ENCODE peak calls at places on chromosomes 16 and 17, in five cellular contexts. N is H9, I is A549, Z is ascending aorta, J is adrenal gland. T is an unnamed sample. For H3K4me1, the result is how much of the 10 kb centered on the place peaks cover.

GRCh38 chr17:46193246-46193625 is at the start of gene KANSL1:
- DNase-seq in N (peak), I (peak), Z (peak), J (peak), T (peak)

GRCh38 chr17:8835106-8835505 is 32.4 kb downstream of the PIK3R6 start:
- DNase-seq in N (no peak), I (no peak), Z (peak), J (no peak), T (no peak)

GRCh38 chr16:74923766-74924460 is 61.0 kb downstream of the WDR59 start:
- DNase-seq in N (no peak), I (no peak), Z (no peak), J (peak), T (no peak)

GRCh38 chr16:88585269-88585668 is 15.1 kb downstream of the ZC3H18 start:
- DNase-seq in N (no peak), I (no peak), Z (no peak), J (no peak), T (no peak)

GRCh38 chr16:57307365-57307764 is 22.9 kb upstream of the PLLP start:
- DNase-seq in N (no peak), I (no peak), Z (peak), J (no peak), T (no peak)

GRCh38 chr17:52831536-52831935 is 673.0 kb upstream of the CA10 start:
- DNase-seq in N (no peak), I (no peak), Z (no peak), J (no peak), T (peak)

GRCh38 chr17:53626286-53626685 is 196.4 kb upstream of the KIF2B start:
- DNase-seq in N (no peak), I (no peak), Z (no peak), J (no peak), T (no peak)

GRCh38 chr16:23280483-23280967 is 21.6 kb upstream of the SCNN1B start:
- DNase-seq in N (no peak), I (no peak), Z (no peak), J (no peak), T (no peak)

GRCh38 chr17:794876-795275 is 12.7 kb downstream of the MRM3 start:
- DNase-seq in N (peak), I (peak), Z (peak), J (peak), T (peak)

GRCh38 chr16:81443688-81444447 is 740 bp upstream of the CMIP start:
- DNase-seq in N (peak), I (no peak), Z (no peak), J (peak), T (peak)

GRCh38 chr17:38327936-38328335 is 15.8 kb downstream of the GPR179 start:
- DNase-seq in N (peak), I (no peak), Z (no peak), J (no peak), T (no peak)

GRCh38 chr16:1057252-1057932 is 15.2 kb upstream of the SSTR5 start:
- DNase-seq in N (peak), I (peak), Z (no peak), J (peak), T (peak)

GRCh38 chr17:49210158-49211029 is at the start of the genes ABI3 and GNGT2:
- DNase-seq in N (peak), I (no peak), Z (peak), J (peak), T (peak)

GRCh38 chr17:39027037-39027436 is 59.8 kb upstream of the FBXO47 start:
- DNase-seq in N (peak), I (peak), Z (peak), J (peak), T (peak)

GRCh38 chr17:8470447-8471047 is 34.9 kb downstream of the NDEL1 start:
- DNase-seq in N (peak), I (no peak), Z (no peak), J (peak), T (no peak)

GRCh38 chr16:972316-973002 is 1.7 kb upstream of the LMF1 start:
- DNase-seq in N (no peak), I (no peak), Z (no peak), J (no peak), T (no peak)

GRCh38 chr17:43667506-43668438 is 6.0 kb upstream of the MEOX1 start:
- DNase-seq in N (no peak), I (no peak), Z (no peak), J (no peak), T (no peak)

GRCh38 chr17:45912319-45912718 is 18.0 kb downstream of the MAPT start:
- DNase-seq in N (no peak), I (no peak), Z (no peak), J (no peak), T (no peak)

GRCh38 chr16:88650749-88651275 is at the start of gene CYBA:
- DNase-seq in N (peak), I (peak), Z (peak), J (peak), T (peak)

GRCh38 chr17:5931611-5932010 is 138.6 kb upstream of the WSCD1 start:
- DNase-seq in N (no peak), I (no peak), Z (no peak), J (no peak), T (peak)

GRCh38 chr16:30995927-30996323 is 10.9 kb downstream of the HSD3B7 start:
- DNase-seq in N (no peak), I (no peak), Z (no peak), J (no peak), T (no peak)

GRCh38 chr16:28531777-28532744 is 6.7 kb downstream of the NUPR1 start:
- DNase-seq in N (peak), I (no peak), Z (peak), J (peak), T (peak)

GRCh38 chr17:64006361-64007088 is 8.4 kb downstream of the PRR29 start:
- DNase-seq in N (peak), I (no peak), Z (peak), J (peak), T (peak)

GRCh38 chr16:50933257-50933656 is 191.4 kb downstream of the CYLD start:
- DNase-seq in N (no peak), I (no peak), Z (no peak), J (no peak), T (no peak)

GRCh38 chr16:48969611-48970010 is 312.0 kb downstream of the CBLN1 start:
- DNase-seq in N (no peak), I (no peak), Z (no peak), J (no peak), T (no peak)

GRCh38 chr17:8161289-8162231 is 1.2 kb downstream of the VAMP2 start:
- DNase-seq in N (peak), I (no peak), Z (no peak), J (no peak), T (no peak)

GRCh38 chr17:82876149-82876548 is 36.3 kb upstream of the ZNF750 start:
- DNase-seq in N (no peak), I (no peak), Z (no peak), J (peak), T (no peak)

GRCh38 chr16:30710971-30711370 is 12.0 kb downstream of the SRCAP start:
- DNase-seq in N (no peak), I (no peak), Z (no peak), J (no peak), T (no peak)

GRCh38 chr16:87161822-87162676 is 155.1 kb downstream of the C16orf95 start:
- DNase-seq in N (no peak), I (no peak), Z (no peak), J (no peak), T (no peak)

GRCh38 chr17:77927777-77928518 is 30.6 kb upstream of the TNRC6C start:
- DNase-seq in N (no peak), I (no peak), Z (no peak), J (no peak), T (no peak)

GRCh38 chr17:59337741-59338299 is 6.4 kb downstream of the YPEL2 start:
- DNase-seq in N (no peak), I (no peak), Z (no peak), J (no peak), T (no peak)
- H3K4me1 ChIP-seq in N (under half), I (under half), Z (under half), J (under half), T (under half)

DNA sequence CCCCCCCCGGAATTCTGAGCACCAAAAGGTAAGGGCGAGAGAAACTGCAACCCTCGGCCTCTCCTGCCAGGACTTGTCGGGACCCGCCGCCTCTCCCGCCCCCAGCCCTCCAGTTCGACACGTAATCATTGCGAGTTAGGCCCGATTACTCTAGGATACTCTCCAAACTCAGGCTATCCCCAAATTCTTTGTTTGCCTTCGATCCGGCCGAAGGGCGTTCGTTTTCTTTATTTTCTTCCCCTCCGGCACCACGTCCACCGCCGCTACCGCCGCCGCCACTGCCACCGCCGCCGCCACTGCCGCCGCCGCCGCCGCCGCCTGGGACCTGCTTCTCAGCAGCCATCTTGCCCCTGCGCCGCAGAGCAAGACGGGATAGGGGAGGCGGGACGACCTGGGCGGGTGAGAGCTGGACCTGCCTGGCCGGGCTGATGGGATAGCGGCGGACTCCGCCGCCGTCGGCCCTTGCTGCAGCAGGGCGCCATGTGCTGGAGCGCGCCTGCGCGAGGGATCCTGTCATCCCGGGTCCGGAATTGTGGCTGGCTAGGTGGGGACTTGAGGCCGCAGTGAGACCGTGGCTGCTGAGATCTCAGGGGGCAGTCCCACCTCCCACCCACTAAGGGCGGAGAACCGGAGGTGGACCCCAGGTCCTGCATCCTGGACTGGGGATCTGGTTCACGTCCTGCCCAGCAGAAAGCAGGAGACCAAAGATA is at the start of gene SRP68:
- DNase-seq in N (peak), I (peak), Z (peak), J (peak), T (peak)
- H3K4me1 ChIP-seq in N (under half), I (under half), Z (under half), J (under half), T (under half)

DNA sequence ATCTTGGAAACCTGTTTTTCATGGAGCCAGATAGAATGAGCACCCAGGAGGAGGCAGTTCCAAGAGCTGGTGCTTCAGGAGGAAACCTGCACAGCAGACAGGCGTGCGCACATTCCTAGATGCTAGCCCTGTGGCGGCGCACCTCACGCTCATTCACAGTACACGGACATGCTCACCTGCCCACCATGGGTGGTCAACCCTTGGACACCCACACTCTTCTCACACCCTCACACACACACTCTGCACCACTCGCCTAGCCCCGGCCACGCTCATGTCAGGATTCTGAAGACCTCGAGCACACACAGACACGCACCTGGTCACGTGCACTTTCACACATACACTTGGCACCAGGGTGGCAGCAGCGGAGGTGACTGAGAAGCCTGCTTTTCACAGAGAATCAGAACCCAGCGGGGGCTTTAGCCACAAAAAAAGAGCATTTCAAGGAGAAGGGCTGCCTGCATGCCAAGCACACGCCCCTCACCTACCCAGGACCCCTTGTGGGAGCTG is 28.6 kb downstream of the RAI1 start:
- DNase-seq in N (no peak), I (no peak), Z (no peak), J (no peak), T (no peak)
- H3K4me1 ChIP-seq in N (under half), I (half or more), Z (under half), J (under half), T (under half)

GRCh38 chr16:55349867-55350266 is 25.9 kb downstream of the IRX6 start:
- DNase-seq in N (no peak), I (no peak), Z (no peak), J (no peak), T (no peak)
- H3K4me1 ChIP-seq in N (under half), I (under half), Z (under half), J (under half), T (under half)